ENCODE peak calls at places on chromosomes 7 and 10, in seven cellular contexts. S is hypothalamus; I is activated CD4-positive, alpha-beta T cell treated with anti-CD3 and anti-CD28 coated beads for 4 hours; J is fibroblast of mammary gland; D is GM23248; Z is posterior cingulate gyrus; T is left cardiac atrium. P is an unnamed sample.

GRCh38 chr10:29579455-29579970 is 55.3 kb downstream of the SVIL start:
- DNase-seq in S (no peak), I (no peak), J (no peak), D (no peak), Z (no peak), T (no peak), P (no peak)

GRCh38 chr7:46545790-46546189 is 624.7 kb upstream of the IGFBP3 start:
- DNase-seq in S (no peak), I (no peak), J (peak), D (peak), Z (no peak), T (no peak), P (peak)

GRCh38 chr7:94476251-94476840 is 33.3 kb upstream of the CASD1 start:
- DNase-seq in S (no peak), I (no peak), J (no peak), D (no peak), Z (no peak), T (no peak), P (no peak)

GRCh38 chr7:12322287-12322902 is 81.3 kb downstream of the VWDE start:
- DNase-seq in S (no peak), I (peak), J (peak), D (peak), Z (no peak), T (no peak), P (peak)

GRCh38 chr10:33666686-33667480 is 332.4 kb upstream of the NRP1 start:
- DNase-seq in S (no peak), I (no peak), J (peak), D (no peak), Z (no peak), T (no peak), P (no peak)

GRCh38 chr10:12938271-12938670 is 63.2 kb downstream of the CCDC3 start:
- DNase-seq in S (no peak), I (no peak), J (no peak), D (no peak), Z (no peak), T (no peak), P (no peak)

GRCh38 chr7:117126631-117127030 is 173.3 kb downstream of the ST7 start:
- DNase-seq in S (no peak), I (no peak), J (no peak), D (no peak), Z (no peak), T (no peak), P (peak)

GRCh38 chr7:2904202-2904601 is 60.1 kb upstream of the GNA12 start:
- DNase-seq in S (no peak), I (no peak), J (no peak), D (no peak), Z (no peak), T (no peak), P (no peak)

GRCh38 chr7:130151591-130152269 is 53.5 kb downstream of the TMEM209 start:
- DNase-seq in S (no peak), I (no peak), J (peak), D (peak), Z (no peak), T (no peak), P (peak)